ENCODE peak calls at places on chromosomes 4 and X, in four cellular contexts. One of them, this sample, is unnamed.

GRCh38 chrX:17374619-17375360 is at the start of gene NHS:
- DNase-seq in IMR-90: peak; percentile 63
- DNase-seq in GM12891: no peak
- DNase-seq in uterus: peak; percentile 69
- DNase-seq in this sample: peak; percentile 4

GRCh38 chrX:130108647-130109428 is 1.5 kb downstream of the ELF4 start:
- DNase-seq in IMR-90: no peak
- DNase-seq in GM12891: no peak
- DNase-seq in uterus: no peak
- DNase-seq in this sample: peak; percentile 61

GRCh38 chrX:65667157-65667502 is 324 bp upstream of the MSN start:
- DNase-seq in uterus: no peak
- DNase-seq in IMR-90: no peak
- DNase-seq in GM12891: no peak
- DNase-seq in this sample: no peak

GRCh38 chr4:66275381-66276060 is 605.2 kb upstream of the EPHA5 start:
- DNase-seq in IMR-90: no peak
- DNase-seq in GM12891: no peak
- DNase-seq in uterus: no peak
- DNase-seq in this sample: no peak

GRCh38 chr4:165308174-165308573 is 19.3 kb upstream of the MSMO1 start:
- DNase-seq in IMR-90: no peak
- DNase-seq in uterus: no peak
- DNase-seq in GM12891: no peak
- DNase-seq in this sample: no peak

GRCh38 chr4:52376107-52376704 is 282.9 kb downstream of the USP46 start:
- DNase-seq in GM12891: no peak
- DNase-seq in uterus: peak; percentile 30
- DNase-seq in IMR-90: peak; percentile 47
- DNase-seq in this sample: peak; percentile 64

GRCh38 chr4:55125087-55125721 is at the start of gene KDR:
- DNase-seq in uterus: peak; percentile 76
- DNase-seq in IMR-90: no peak
- DNase-seq in GM12891: no peak
- DNase-seq in this sample: no peak

GRCh38 chr4:3106339-3107186 is 32.1 kb downstream of the HTT start:
- DNase-seq in IMR-90: peak; percentile 89
- DNase-seq in uterus: peak; percentile 83
- DNase-seq in GM12891: peak; percentile 62
- DNase-seq in this sample: peak; percentile 89

GRCh38 chr4:145564540-145564939 is 54.6 kb upstream of the MMAA start:
- DNase-seq in uterus: no peak
- DNase-seq in GM12891: no peak
- DNase-seq in IMR-90: no peak
- DNase-seq in this sample: no peak

GRCh38 chr4:13988347-13989265 is 361.1 kb upstream of the BOD1L1 start:
- DNase-seq in IMR-90: peak; percentile 97
- DNase-seq in GM12891: no peak
- DNase-seq in uterus: no peak
- DNase-seq in this sample: no peak

GRCh38 chr4:133062851-133063250 is 86.2 kb upstream of the PCDH10 start:
- DNase-seq in GM12891: no peak
- DNase-seq in uterus: no peak
- DNase-seq in IMR-90: no peak
- DNase-seq in this sample: no peak

GRCh38 chrX:133652185-133652584 is 236.9 kb upstream of the GPC4 start:
- DNase-seq in uterus: no peak
- DNase-seq in GM12891: no peak
- DNase-seq in IMR-90: no peak
- DNase-seq in this sample: no peak

GRCh38 chr4:2886161-2886560 is 42.5 kb downstream of the ADD1 start:
- DNase-seq in GM12891: no peak
- DNase-seq in uterus: no peak
- DNase-seq in IMR-90: no peak
- DNase-seq in this sample: no peak

GRCh38 chr4:153248641-153249198 is 44.5 kb downstream of the TRIM2 start:
- DNase-seq in GM12891: no peak
- DNase-seq in uterus: no peak
- DNase-seq in IMR-90: no peak
- DNase-seq in this sample: no peak

GRCh38 chrX:48695524-48695875 is 1.0 kb upstream of the SUV39H1 start:
- DNase-seq in IMR-90: peak; percentile 28
- DNase-seq in uterus: no peak
- DNase-seq in GM12891: no peak
- DNase-seq in this sample: no peak

GRCh38 chr4:112982677-112983076 is 66.8 kb upstream of the ANK2 start:
- DNase-seq in IMR-90: no peak
- DNase-seq in uterus: no peak
- DNase-seq in GM12891: no peak
- DNase-seq in this sample: no peak

GRCh38 chrX:45715787-45716186 is 515.1 kb upstream of the DIPK2B start:
- DNase-seq in GM12891: no peak
- DNase-seq in IMR-90: peak; percentile 65
- DNase-seq in uterus: no peak
- DNase-seq in this sample: no peak

GRCh38 chrX:41085105-41085882 is at the start of gene USP9X:
- DNase-seq in IMR-90: peak; percentile 89
- DNase-seq in uterus: peak; percentile 95
- DNase-seq in GM12891: peak; percentile 38
- DNase-seq in this sample: peak; percentile 94
- TF ChIP-seq POLR2A in IMR-90: peak; percentile 63
- TF ChIP-seq POLR2A in uterus: peak; percentile 57
- TF ChIP-seq POLR2A in GM12891: no peak
- TF ChIP-seq POLR2A in this sample: no peak

DNA sequence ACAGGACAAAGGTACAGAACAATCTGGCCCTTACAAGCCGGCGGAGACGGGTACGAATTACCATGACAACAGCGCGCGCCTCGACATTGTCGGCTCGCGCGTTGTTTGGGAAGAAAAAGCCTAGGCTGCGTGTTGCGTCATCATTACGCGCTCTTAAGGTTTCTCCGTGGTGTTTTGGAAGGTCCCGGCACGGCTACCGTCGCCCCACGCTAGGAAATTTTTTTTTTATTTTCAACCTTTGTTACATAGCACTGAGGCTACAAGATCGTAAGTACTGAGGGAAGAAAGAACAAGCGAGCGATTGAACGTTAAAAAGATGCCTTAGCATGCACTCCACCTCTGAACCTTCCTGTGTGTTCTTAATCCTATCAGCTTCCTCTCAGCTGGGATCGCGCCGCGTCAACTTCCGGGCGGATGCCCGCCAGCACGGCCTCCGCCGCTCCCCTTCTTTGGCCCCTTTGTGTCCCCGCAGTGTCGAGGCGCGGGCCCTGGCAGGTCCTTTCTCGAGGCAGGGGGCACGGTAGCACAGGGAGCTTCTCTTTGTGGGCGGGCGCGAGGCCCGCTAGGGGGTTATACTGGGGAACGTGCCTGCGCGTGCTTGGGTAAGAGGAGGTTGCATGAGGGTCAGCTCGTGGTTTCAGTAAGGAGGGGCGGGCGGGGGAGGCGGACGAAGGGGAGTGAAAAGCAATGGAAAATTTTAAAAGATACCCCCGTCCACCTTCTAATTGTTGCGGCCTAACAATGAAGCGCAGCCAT is at the start of gene SMARCAD1:
- DNase-seq in IMR-90: peak; percentile 97
- DNase-seq in GM12891: peak; percentile 65
- DNase-seq in uterus: peak; percentile 90
- DNase-seq in this sample: peak; percentile 97
- TF ChIP-seq POLR2A in IMR-90: peak; percentile 92
- TF ChIP-seq POLR2A in GM12891: peak; percentile 83
- TF ChIP-seq POLR2A in uterus: no peak
- TF ChIP-seq POLR2A in this sample: peak; percentile 88

DNA sequence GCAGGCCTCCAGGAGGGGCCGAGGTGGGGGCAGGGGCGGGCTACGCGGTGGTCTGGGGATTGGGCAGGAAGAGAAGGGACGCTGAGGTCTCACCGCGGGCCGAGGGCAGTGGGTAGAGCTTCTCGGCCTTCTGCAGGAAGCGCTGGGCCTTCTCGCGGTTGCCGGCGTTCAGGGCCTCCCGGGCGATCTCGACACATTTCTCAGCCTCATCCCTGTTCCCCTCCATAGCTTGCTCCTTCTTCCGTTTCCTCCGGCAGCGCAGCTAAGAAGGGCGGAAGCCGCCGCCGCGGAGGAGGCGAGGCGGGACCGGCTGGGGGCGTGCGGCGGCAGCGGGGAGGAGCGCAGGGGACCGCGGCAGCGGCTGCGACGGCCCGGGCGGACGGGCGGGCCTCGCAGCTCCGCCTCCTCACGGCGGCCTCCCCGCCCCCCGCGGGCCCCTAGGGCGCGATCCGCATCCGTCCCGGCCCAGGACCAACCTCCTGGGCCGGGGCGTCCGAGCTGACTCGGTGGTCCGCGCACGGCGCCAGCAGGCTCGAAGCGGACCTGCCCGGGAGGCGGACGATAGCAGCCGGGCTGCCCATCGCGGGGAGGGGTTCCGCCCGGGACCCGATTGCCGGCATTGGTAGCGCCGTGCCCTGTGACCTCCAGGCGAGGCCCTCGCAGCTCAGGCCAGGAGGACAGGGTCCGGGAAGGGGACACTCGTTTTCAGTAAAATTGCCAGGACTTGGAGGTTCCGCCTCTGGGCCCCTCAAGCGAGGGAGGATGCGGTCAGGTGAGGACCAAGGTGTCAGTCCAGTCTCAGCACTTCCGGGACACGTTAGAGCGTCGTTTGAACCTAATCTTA is at the start of gene DNAJB14:
- DNase-seq in IMR-90: peak; percentile 69
- DNase-seq in GM12891: peak; percentile 48
- DNase-seq in uterus: peak; percentile 59
- DNase-seq in this sample: peak; percentile 89
- TF ChIP-seq POLR2A in IMR-90: peak; percentile 41
- TF ChIP-seq POLR2A in GM12891: peak; percentile 85
- TF ChIP-seq POLR2A in uterus: no peak
- TF ChIP-seq POLR2A in this sample: peak; percentile 64

GRCh38 chrX:53440101-53440500 is 5.9 kb upstream of the HSD17B10 start:
- DNase-seq in GM12891: no peak
- DNase-seq in IMR-90: no peak
- DNase-seq in uterus: no peak
- DNase-seq in this sample: no peak
- TF ChIP-seq POLR2A in GM12891: no peak
- TF ChIP-seq POLR2A in IMR-90: no peak
- TF ChIP-seq POLR2A in uterus: no peak
- TF ChIP-seq POLR2A in this sample: no peak

GRCh38 chrX:98506907-98507306 is 1623.2 kb downstream of the RPA4 start:
- DNase-seq in GM12891: no peak
- DNase-seq in uterus: no peak
- DNase-seq in IMR-90: no peak
- DNase-seq in this sample: no peak
- TF ChIP-seq POLR2A in GM12891: no peak
- TF ChIP-seq POLR2A in uterus: no peak
- TF ChIP-seq POLR2A in IMR-90: no peak
- TF ChIP-seq POLR2A in this sample: no peak

GRCh38 chr4:30956891-30957290 is 236.7 kb downstream of the PCDH7 start:
- DNase-seq in uterus: no peak
- DNase-seq in IMR-90: no peak
- DNase-seq in GM12891: no peak
- DNase-seq in this sample: no peak

GRCh38 chr4:30962949-30963348 is 242.8 kb downstream of the PCDH7 start:
- DNase-seq in uterus: no peak
- DNase-seq in GM12891: no peak
- DNase-seq in IMR-90: peak; percentile 88
- DNase-seq in this sample: no peak

DNA sequence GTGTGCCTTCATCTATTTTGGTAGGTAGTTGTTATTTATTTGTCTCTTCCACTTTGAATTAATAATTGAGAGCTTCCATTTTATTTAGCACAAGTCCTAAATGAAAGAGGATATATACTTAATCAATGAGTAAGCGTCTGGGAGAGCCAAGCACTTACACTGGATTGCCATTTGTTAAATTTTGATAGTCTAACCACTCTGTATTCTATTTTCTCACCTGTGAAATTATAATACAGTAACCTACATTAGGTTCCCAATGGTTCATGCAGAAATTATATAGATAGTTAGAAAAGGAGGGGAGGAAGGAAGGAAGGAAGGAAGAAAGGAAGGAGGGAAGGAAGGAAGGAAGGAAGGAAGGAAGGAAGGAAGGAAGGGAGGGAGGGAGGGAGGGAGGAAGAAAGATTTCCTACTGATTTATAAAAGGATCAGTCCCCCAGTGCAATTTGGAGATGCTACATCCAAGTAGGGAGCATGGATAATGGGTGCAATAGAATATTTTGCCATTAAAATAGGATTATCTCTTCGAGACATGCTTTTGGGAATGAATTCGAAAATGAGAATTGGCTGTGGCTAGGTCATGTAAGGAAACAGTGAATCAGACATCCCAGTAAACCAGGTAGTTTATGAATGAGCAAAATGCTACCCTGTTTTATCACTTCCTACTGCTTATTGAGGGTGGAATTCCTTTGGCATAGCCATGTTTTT is 239.8 kb downstream of the PCDH7 start:
- DNase-seq in GM12891: no peak
- DNase-seq in uterus: no peak
- DNase-seq in IMR-90: no peak
- DNase-seq in this sample: no peak
- TF ChIP-seq POLR2A in GM12891: no peak
- TF ChIP-seq POLR2A in uterus: no peak
- TF ChIP-seq POLR2A in IMR-90: no peak
- TF ChIP-seq POLR2A in this sample: no peak

This sample was measured in erythroblast.